ENCODE peak calls at places on chromosomes 7 and 10, in seven cellular contexts. Q is tibial artery, C is breast epithelium, T is K562, U is psoas muscle, W is mammary epithelial cell, X is prostate gland. F is an unnamed sample. For H3K4me1, the result is how much of the 10 kb centered on the place peaks cover.

GRCh38 chr10:76080991-76081390 is 649.6 kb downstream of the LRMDA start:
- DNase-seq in Q (no peak), C (no peak), T (no peak), U (no peak), W (peak), X (no peak), F (no peak)

GRCh38 chr7:99380823-99381663 is 6.5 kb downstream of the ARPC1B start:
- DNase-seq in Q (no peak), C (no peak), T (no peak), U (no peak), W (peak), X (no peak), F (no peak)

GRCh38 chr10:27710009-27710408 is 35.6 kb downstream of the MKX start:
- DNase-seq in Q (no peak), C (no peak), T (no peak), U (no peak), W (no peak), X (no peak), F (no peak)

GRCh38 chr10:26368463-26368862 is 69.7 kb upstream of the APBB1IP start:
- DNase-seq in Q (no peak), C (no peak), T (no peak), U (no peak), W (no peak), X (no peak), F (no peak)

GRCh38 chr7:136050462-136050847 is 73.3 kb upstream of the MTPN start:
- DNase-seq in Q (no peak), C (no peak), T (no peak), U (no peak), W (no peak), X (no peak), F (no peak)

GRCh38 chr7:132154695-132155471 is 421.4 kb downstream of the PLXNA4 start:
- DNase-seq in Q (no peak), C (no peak), T (no peak), U (no peak), W (no peak), X (no peak), F (no peak)

GRCh38 chr7:101945034-101945758 is 127.8 kb downstream of the CUX1 start:
- DNase-seq in Q (no peak), C (no peak), T (no peak), U (peak), W (no peak), X (no peak), F (no peak)

GRCh38 chr7:19284596-19285300 is 139.5 kb upstream of the FERD3L start:
- DNase-seq in Q (no peak), C (no peak), T (no peak), U (no peak), W (peak), X (no peak), F (peak)

GRCh38 chr10:2256241-2256640 is 518.9 kb upstream of the ADARB2 start:
- DNase-seq in Q (no peak), C (no peak), T (no peak), U (no peak), W (no peak), X (no peak), F (no peak)

GRCh38 chr10:29257106-29257783 is 31.6 kb upstream of the LYZL1 start:
- DNase-seq in Q (peak), C (peak), T (no peak), U (peak), W (peak), X (peak), F (peak)

GRCh38 chr10:122376364-122376961 is 2.0 kb downstream of the PLEKHA1 start:
- DNase-seq in Q (no peak), C (no peak), T (no peak), U (no peak), W (no peak), X (no peak), F (no peak)

GRCh38 chr7:114502454-114503254 is 88.0 kb downstream of the FOXP2 start:
- DNase-seq in Q (no peak), C (no peak), T (no peak), U (no peak), W (no peak), X (no peak), F (no peak)

DNA sequence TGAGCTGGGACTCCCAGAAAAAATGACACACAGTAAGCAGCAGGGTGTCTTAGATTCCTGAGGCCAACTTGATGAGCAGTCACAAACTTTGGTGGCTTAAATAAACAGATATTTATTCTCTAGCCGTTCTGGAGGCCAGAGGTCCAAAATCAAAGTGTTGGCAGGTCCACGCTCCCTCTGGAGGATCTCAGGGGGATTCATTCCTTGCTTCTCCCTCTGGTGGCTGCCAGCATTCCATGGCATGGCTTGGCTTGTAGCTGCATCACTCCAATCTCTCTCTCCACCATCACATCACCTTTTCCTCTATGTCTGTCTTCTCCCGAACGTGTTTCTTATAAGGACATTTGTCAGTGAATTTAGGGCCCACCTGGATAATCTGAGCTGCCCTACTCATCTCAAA is 98.4 kb downstream of the OSBPL3 start:
- DNase-seq in Q (no peak), C (no peak), T (no peak), U (no peak), W (no peak), X (no peak), F (no peak)
- TF ChIP-seq CTCF in Q (no peak), C (no peak), T (peak), U (no peak), W (no peak), X (no peak), F (peak)

GRCh38 chr7:55553087-55553345 is 19.3 kb downstream of the VOPP1 start:
- DNase-seq in Q (no peak), C (no peak), T (no peak), U (no peak), W (no peak), X (no peak), F (no peak)
- H3K4me1 ChIP-seq in Q (under half), C (under half), T (under half), U (half or more), W (under half), X (under half), F (under half)

DNA sequence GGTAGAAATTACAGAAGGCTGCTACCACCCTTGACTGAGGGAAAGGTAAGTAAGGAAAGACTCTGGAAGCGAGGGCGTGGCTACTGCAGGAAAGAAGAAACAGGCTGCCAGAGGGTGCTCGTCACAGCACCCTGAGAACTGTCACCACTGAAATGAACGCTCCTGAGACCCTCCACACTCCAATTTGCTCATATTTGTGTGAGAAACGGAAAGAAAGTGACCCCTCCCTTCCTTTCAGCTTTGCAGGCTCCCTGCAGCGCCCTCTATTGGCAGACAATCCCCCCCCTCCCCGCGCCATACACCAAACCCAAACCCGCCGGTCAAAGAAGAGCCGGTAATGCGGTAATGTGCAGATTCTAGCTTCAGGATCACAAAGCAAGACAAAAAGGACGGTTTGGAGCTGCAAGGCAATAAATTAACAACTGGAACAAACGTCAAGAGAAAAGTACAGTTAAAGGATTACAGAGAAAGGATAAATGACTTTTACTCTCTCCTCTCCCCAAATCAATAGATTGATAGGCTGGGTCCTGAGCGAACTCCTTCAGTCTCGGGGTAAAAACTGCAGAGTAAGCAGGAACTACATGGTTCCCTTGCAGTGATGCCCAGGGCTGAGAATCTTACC is 47.7 kb downstream of the STEAP1B start:
- DNase-seq in Q (no peak), C (no peak), T (peak), U (peak), W (no peak), X (peak), F (no peak)
- TF ChIP-seq CTCF in Q (peak), C (peak), T (peak), U (peak), W (peak), X (peak), F (peak)

DNA sequence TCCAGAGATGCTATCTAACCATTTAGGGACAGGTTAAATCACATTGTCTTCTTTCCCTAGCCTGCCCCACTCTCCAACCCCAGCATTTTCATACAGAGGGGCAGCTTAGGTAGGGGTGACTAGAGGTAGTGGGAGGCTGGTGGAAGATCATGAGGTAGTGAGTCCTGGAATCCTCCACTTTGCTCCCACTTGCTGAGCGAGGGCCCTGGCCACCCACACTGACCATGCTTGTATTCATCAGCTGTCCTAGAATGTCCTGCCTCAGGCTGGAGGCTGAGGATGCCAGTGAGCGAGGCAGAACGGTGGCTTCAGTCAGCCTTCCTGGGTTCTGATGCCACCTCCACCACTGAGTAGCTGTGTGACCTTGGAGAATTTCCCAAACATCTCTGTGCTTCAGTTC is 34.7 kb upstream of the PFKFB3 start:
- DNase-seq in Q (no peak), C (no peak), T (no peak), U (no peak), W (no peak), X (no peak), F (no peak)
- H3K4me1 ChIP-seq in Q (under half), C (under half), T (under half), U (half or more), W (under half), X (under half), F (under half)

GRCh38 chr10:93126484-93127052 is 52.9 kb downstream of the CYP26A1 start:
- DNase-seq in Q (no peak), C (no peak), T (peak), U (no peak), W (no peak), X (no peak), F (no peak)
- TF ChIP-seq CTCF in Q (no peak), C (no peak), T (peak), U (no peak), W (peak), X (no peak), F (peak)